ENCODE peak calls at places on chromosome 12, in five cellular contexts. One of them, this sample, is unnamed.

GRCh38 chr12:71782007-71782406 is 27.3 kb downstream of the RAB21 start:
- DNase-seq in LoVo: no peak
- DNase-seq in stimulated activated CD4-positive, alpha-beta T cell treated with anti-CD3 and anti-CD28 coated beads, Interleukin-1b, Interleukin-23, amount 100 ng/mL, for 24 hours: no peak
- DNase-seq in IMR-90: no peak
- DNase-seq in MCF 10A: no peak
- DNase-seq in this sample: no peak

GRCh38 chr12:45379261-45379660 is 163.4 kb downstream of the ANO6 start:
- DNase-seq in LoVo: peak
- DNase-seq in stimulated activated CD4-positive, alpha-beta T cell treated with anti-CD3 and anti-CD28 coated beads, Interleukin-1b, Interleukin-23, amount 100 ng/mL, for 24 hours: no peak
- DNase-seq in IMR-90: peak
- DNase-seq in MCF 10A: peak
- DNase-seq in this sample: no peak

GRCh38 chr12:94287245-94287628 is 138.9 kb downstream of the PLXNC1 start:
- DNase-seq in LoVo: no peak
- DNase-seq in stimulated activated CD4-positive, alpha-beta T cell treated with anti-CD3 and anti-CD28 coated beads, Interleukin-1b, Interleukin-23, amount 100 ng/mL, for 24 hours: no peak
- DNase-seq in IMR-90: no peak
- DNase-seq in MCF 10A: no peak
- DNase-seq in this sample: no peak

GRCh38 chr12:67909091-67909531 is 80.1 kb upstream of the IFNG-AS1 start:
- DNase-seq in LoVo: peak
- DNase-seq in stimulated activated CD4-positive, alpha-beta T cell treated with anti-CD3 and anti-CD28 coated beads, Interleukin-1b, Interleukin-23, amount 100 ng/mL, for 24 hours: no peak
- DNase-seq in IMR-90: peak
- DNase-seq in MCF 10A: peak
- DNase-seq in this sample: no peak

GRCh38 chr12:46430340-46430948 is 57.9 kb upstream of the SLC38A2 start:
- DNase-seq in LoVo: peak
- DNase-seq in stimulated activated CD4-positive, alpha-beta T cell treated with anti-CD3 and anti-CD28 coated beads, Interleukin-1b, Interleukin-23, amount 100 ng/mL, for 24 hours: no peak
- DNase-seq in IMR-90: peak
- DNase-seq in MCF 10A: peak
- DNase-seq in this sample: no peak

GRCh38 chr12:56154818-56155217 is 2.4 kb downstream of the MYL6B start:
- DNase-seq in LoVo: no peak
- DNase-seq in stimulated activated CD4-positive, alpha-beta T cell treated with anti-CD3 and anti-CD28 coated beads, Interleukin-1b, Interleukin-23, amount 100 ng/mL, for 24 hours: no peak
- DNase-seq in IMR-90: no peak
- DNase-seq in MCF 10A: no peak
- DNase-seq in this sample: no peak

GRCh38 chr12:106897082-106897481 is 58.6 kb upstream of the TMEM263 start:
- DNase-seq in LoVo: no peak
- DNase-seq in stimulated activated CD4-positive, alpha-beta T cell treated with anti-CD3 and anti-CD28 coated beads, Interleukin-1b, Interleukin-23, amount 100 ng/mL, for 24 hours: no peak
- DNase-seq in IMR-90: peak
- DNase-seq in MCF 10A: peak
- DNase-seq in this sample: no peak

GRCh38 chr12:14630793-14631192 is 63.1 kb upstream of the PLBD1 start:
- DNase-seq in LoVo: no peak
- DNase-seq in stimulated activated CD4-positive, alpha-beta T cell treated with anti-CD3 and anti-CD28 coated beads, Interleukin-1b, Interleukin-23, amount 100 ng/mL, for 24 hours: no peak
- DNase-seq in IMR-90: no peak
- DNase-seq in MCF 10A: no peak
- DNase-seq in this sample: no peak